ENCODE peak calls at places on chromosome 16, in six cellular contexts. S, M, V, U, Y and A are unnamed samples.

GRCh38 chr16:86531193-86531550 is 20.8 kb downstream of the FOXF1 start:
- DNase-seq in S (no peak), M (no peak), V (no peak), U (no peak), Y (no peak), A (peak)

GRCh38 chr16:87086575-87086974 is 230.6 kb downstream of the C16orf95 start:
- DNase-seq in S (no peak), M (no peak), V (peak), U (peak), Y (no peak), A (no peak)

GRCh38 chr16:85169333-85170065 is 57.2 kb upstream of the CIBAR2 start:
- DNase-seq in S (no peak), M (no peak), V (peak), U (no peak), Y (no peak), A (no peak)

GRCh38 chr16:10087151-10087550 is 95.1 kb downstream of the GRIN2A start:
- DNase-seq in S (no peak), M (no peak), V (no peak), U (no peak), Y (no peak), A (no peak)

GRCh38 chr16:59905628-59906027 is 1171.5 kb upstream of the GOT2 start:
- DNase-seq in S (no peak), M (no peak), V (peak), U (peak), Y (no peak), A (no peak)

GRCh38 chr16:77540656-77541055 is 105.8 kb upstream of the ADAMTS18 start:
- DNase-seq in S (no peak), M (no peak), V (peak), U (no peak), Y (peak), A (no peak)

GRCh38 chr16:81823111-81823510 is 44.0 kb downstream of the PLCG2 start:
- DNase-seq in S (no peak), M (no peak), V (no peak), U (no peak), Y (no peak), A (peak)

GRCh38 chr16:57675752-57676623 is 7.9 kb downstream of the ADGRG3 start:
- DNase-seq in S (no peak), M (no peak), V (peak), U (no peak), Y (no peak), A (no peak)

GRCh38 chr16:12535535-12536411 is 267.9 kb downstream of the CPPED1 start:
- DNase-seq in S (no peak), M (peak), V (no peak), U (no peak), Y (no peak), A (no peak)